ENCODE peak calls at places on chromosomes 4 and X, in nine cellular contexts. One of them, this sample, is unnamed.

GRCh38 chr4:113745724-113746123 is 15.8 kb downstream of the CAMK2D start:
- DNase-seq in posterior cingulate gyrus: no peak
- DNase-seq in activated B cell treated with CpG ODN at 0.5 μM for 24 hours: no peak
- DNase-seq in activated T-cell treated with anti-CD3 and anti-CD28 coated beads for 1 hour: no peak
- DNase-seq in small intestine: no peak
- DNase-seq in NCI-H1694 treated with DMSO at 0.1 percent for 48 hours: no peak
- DNase-seq in substantia nigra: no peak
- DNase-seq in C1 segment of cervical spinal cord: no peak
- DNase-seq in Calu3: no peak
- DNase-seq in this sample: no peak

GRCh38 chr4:32689520-32689919 is 1969.4 kb downstream of the PCDH7 start:
- DNase-seq in posterior cingulate gyrus: no peak
- DNase-seq in activated B cell treated with CpG ODN at 0.5 μM for 24 hours: no peak
- DNase-seq in activated T-cell treated with anti-CD3 and anti-CD28 coated beads for 1 hour: no peak
- DNase-seq in small intestine: no peak
- DNase-seq in NCI-H1694 treated with DMSO at 0.1 percent for 48 hours: no peak
- DNase-seq in substantia nigra: no peak
- DNase-seq in C1 segment of cervical spinal cord: no peak
- DNase-seq in Calu3: no peak
- DNase-seq in this sample: no peak

GRCh38 chr4:17809667-17810066 is 890 bp downstream of the DCAF16 start:
- DNase-seq in posterior cingulate gyrus: no peak
- DNase-seq in activated B cell treated with CpG ODN at 0.5 μM for 24 hours: no peak
- DNase-seq in activated T-cell treated with anti-CD3 and anti-CD28 coated beads for 1 hour: no peak
- DNase-seq in small intestine: peak; percentile 9
- DNase-seq in NCI-H1694 treated with DMSO at 0.1 percent for 48 hours: no peak
- DNase-seq in substantia nigra: no peak
- DNase-seq in C1 segment of cervical spinal cord: no peak
- DNase-seq in Calu3: no peak
- DNase-seq in this sample: no peak

GRCh38 chr4:10584042-10584441 is 100.5 kb downstream of the CLNK start:
- DNase-seq in posterior cingulate gyrus: no peak
- DNase-seq in activated B cell treated with CpG ODN at 0.5 μM for 24 hours: no peak
- DNase-seq in activated T-cell treated with anti-CD3 and anti-CD28 coated beads for 1 hour: no peak
- DNase-seq in small intestine: peak; percentile 76
- DNase-seq in NCI-H1694 treated with DMSO at 0.1 percent for 48 hours: no peak
- DNase-seq in substantia nigra: no peak
- DNase-seq in C1 segment of cervical spinal cord: no peak
- DNase-seq in Calu3: peak; percentile 32
- DNase-seq in this sample: no peak

GRCh38 chrX:87583679-87584078 is 66.1 kb downstream of the KLHL4 start:
- DNase-seq in posterior cingulate gyrus: no peak
- DNase-seq in activated B cell treated with CpG ODN at 0.5 μM for 24 hours: no peak
- DNase-seq in activated T-cell treated with anti-CD3 and anti-CD28 coated beads for 1 hour: no peak
- DNase-seq in small intestine: no peak
- DNase-seq in NCI-H1694 treated with DMSO at 0.1 percent for 48 hours: peak; percentile 2
- DNase-seq in substantia nigra: no peak
- DNase-seq in C1 segment of cervical spinal cord: no peak
- DNase-seq in Calu3: peak; percentile 1
- DNase-seq in this sample: no peak

GRCh38 chrX:133364201-133364600 is 51.1 kb downstream of the GPC4 start:
- DNase-seq in posterior cingulate gyrus: no peak
- DNase-seq in activated B cell treated with CpG ODN at 0.5 μM for 24 hours: no peak
- DNase-seq in activated T-cell treated with anti-CD3 and anti-CD28 coated beads for 1 hour: no peak
- DNase-seq in small intestine: no peak
- DNase-seq in NCI-H1694 treated with DMSO at 0.1 percent for 48 hours: no peak
- DNase-seq in substantia nigra: no peak
- DNase-seq in C1 segment of cervical spinal cord: no peak
- DNase-seq in Calu3: no peak
- DNase-seq in this sample: no peak

GRCh38 chr4:139453041-139453370 is 915 bp upstream of the RAB33B start:
- DNase-seq in posterior cingulate gyrus: no peak
- DNase-seq in activated B cell treated with CpG ODN at 0.5 μM for 24 hours: no peak
- DNase-seq in activated T-cell treated with anti-CD3 and anti-CD28 coated beads for 1 hour: peak; percentile 50
- DNase-seq in small intestine: peak; percentile 87
- DNase-seq in NCI-H1694 treated with DMSO at 0.1 percent for 48 hours: peak; percentile 74
- DNase-seq in substantia nigra: no peak
- DNase-seq in C1 segment of cervical spinal cord: no peak
- DNase-seq in Calu3: peak; percentile 60
- DNase-seq in this sample: no peak

GRCh38 chr4:184763150-184763780 is 29.4 kb upstream of the CENPU start:
- DNase-seq in posterior cingulate gyrus: no peak
- DNase-seq in activated B cell treated with CpG ODN at 0.5 μM for 24 hours: no peak
- DNase-seq in activated T-cell treated with anti-CD3 and anti-CD28 coated beads for 1 hour: no peak
- DNase-seq in small intestine: no peak
- DNase-seq in NCI-H1694 treated with DMSO at 0.1 percent for 48 hours: no peak
- DNase-seq in substantia nigra: no peak
- DNase-seq in C1 segment of cervical spinal cord: no peak
- DNase-seq in Calu3: no peak
- DNase-seq in this sample: no peak

GRCh38 chr4:15921592-15921932 is 17.0 kb downstream of the FGFBP1 start:
- DNase-seq in posterior cingulate gyrus: no peak
- DNase-seq in activated B cell treated with CpG ODN at 0.5 μM for 24 hours: no peak
- DNase-seq in activated T-cell treated with anti-CD3 and anti-CD28 coated beads for 1 hour: no peak
- DNase-seq in small intestine: no peak
- DNase-seq in NCI-H1694 treated with DMSO at 0.1 percent for 48 hours: no peak
- DNase-seq in substantia nigra: no peak
- DNase-seq in C1 segment of cervical spinal cord: no peak
- DNase-seq in Calu3: no peak
- DNase-seq in this sample: no peak

GRCh38 chr4:132332932-132333722 is 816.0 kb upstream of the PCDH10 start:
- DNase-seq in posterior cingulate gyrus: no peak
- DNase-seq in activated B cell treated with CpG ODN at 0.5 μM for 24 hours: no peak
- DNase-seq in activated T-cell treated with anti-CD3 and anti-CD28 coated beads for 1 hour: no peak
- DNase-seq in small intestine: peak; percentile 1
- DNase-seq in NCI-H1694 treated with DMSO at 0.1 percent for 48 hours: no peak
- DNase-seq in substantia nigra: no peak
- DNase-seq in C1 segment of cervical spinal cord: no peak
- DNase-seq in Calu3: no peak
- DNase-seq in this sample: no peak

GRCh38 chrX:130746709-130747347 is 156.2 kb downstream of the ENOX2 start:
- DNase-seq in posterior cingulate gyrus: no peak
- DNase-seq in activated B cell treated with CpG ODN at 0.5 μM for 24 hours: no peak
- DNase-seq in activated T-cell treated with anti-CD3 and anti-CD28 coated beads for 1 hour: no peak
- DNase-seq in small intestine: no peak
- DNase-seq in NCI-H1694 treated with DMSO at 0.1 percent for 48 hours: no peak
- DNase-seq in substantia nigra: no peak
- DNase-seq in C1 segment of cervical spinal cord: no peak
- DNase-seq in Calu3: no peak
- DNase-seq in this sample: no peak

GRCh38 chr4:4443821-4444220 is 56.9 kb downstream of the NSG1 start:
- DNase-seq in posterior cingulate gyrus: no peak
- DNase-seq in activated B cell treated with CpG ODN at 0.5 μM for 24 hours: no peak
- DNase-seq in activated T-cell treated with anti-CD3 and anti-CD28 coated beads for 1 hour: no peak
- DNase-seq in small intestine: no peak
- DNase-seq in NCI-H1694 treated with DMSO at 0.1 percent for 48 hours: no peak
- DNase-seq in substantia nigra: no peak
- DNase-seq in C1 segment of cervical spinal cord: no peak
- DNase-seq in Calu3: no peak
- DNase-seq in this sample: no peak

GRCh38 chr4:86233681-86234080 is 126.2 kb downstream of the MAPK10 start:
- DNase-seq in posterior cingulate gyrus: no peak
- DNase-seq in activated B cell treated with CpG ODN at 0.5 μM for 24 hours: no peak
- DNase-seq in activated T-cell treated with anti-CD3 and anti-CD28 coated beads for 1 hour: no peak
- DNase-seq in small intestine: no peak
- DNase-seq in NCI-H1694 treated with DMSO at 0.1 percent for 48 hours: no peak
- DNase-seq in substantia nigra: no peak
- DNase-seq in C1 segment of cervical spinal cord: no peak
- DNase-seq in Calu3: no peak
- DNase-seq in this sample: no peak

GRCh38 chr4:41638806-41639205 is 100.8 kb downstream of the LIMCH1 start:
- DNase-seq in posterior cingulate gyrus: no peak
- DNase-seq in activated B cell treated with CpG ODN at 0.5 μM for 24 hours: no peak
- DNase-seq in activated T-cell treated with anti-CD3 and anti-CD28 coated beads for 1 hour: no peak
- DNase-seq in small intestine: no peak
- DNase-seq in NCI-H1694 treated with DMSO at 0.1 percent for 48 hours: no peak
- DNase-seq in substantia nigra: no peak
- DNase-seq in C1 segment of cervical spinal cord: no peak
- DNase-seq in Calu3: no peak
- DNase-seq in this sample: no peak

GRCh38 chrX:144709841-144710240 is 537.5 kb upstream of the SPANXN1 start:
- DNase-seq in posterior cingulate gyrus: no peak
- DNase-seq in activated B cell treated with CpG ODN at 0.5 μM for 24 hours: no peak
- DNase-seq in activated T-cell treated with anti-CD3 and anti-CD28 coated beads for 1 hour: no peak
- DNase-seq in small intestine: no peak
- DNase-seq in NCI-H1694 treated with DMSO at 0.1 percent for 48 hours: no peak
- DNase-seq in substantia nigra: no peak
- DNase-seq in C1 segment of cervical spinal cord: no peak
- DNase-seq in Calu3: no peak
- DNase-seq in this sample: no peak

GRCh38 chr4:103754844-103755243 is 35.1 kb upstream of the TACR3 start:
- DNase-seq in posterior cingulate gyrus: no peak
- DNase-seq in activated B cell treated with CpG ODN at 0.5 μM for 24 hours: no peak
- DNase-seq in activated T-cell treated with anti-CD3 and anti-CD28 coated beads for 1 hour: no peak
- DNase-seq in small intestine: no peak
- DNase-seq in NCI-H1694 treated with DMSO at 0.1 percent for 48 hours: no peak
- DNase-seq in substantia nigra: no peak
- DNase-seq in C1 segment of cervical spinal cord: no peak
- DNase-seq in Calu3: peak; percentile 53
- DNase-seq in this sample: no peak

GRCh38 chr4:100246697-100247096 is 56.4 kb upstream of the DDIT4L start:
- DNase-seq in posterior cingulate gyrus: no peak
- DNase-seq in activated B cell treated with CpG ODN at 0.5 μM for 24 hours: no peak
- DNase-seq in activated T-cell treated with anti-CD3 and anti-CD28 coated beads for 1 hour: no peak
- DNase-seq in small intestine: no peak
- DNase-seq in NCI-H1694 treated with DMSO at 0.1 percent for 48 hours: no peak
- DNase-seq in substantia nigra: no peak
- DNase-seq in C1 segment of cervical spinal cord: no peak
- DNase-seq in Calu3: no peak
- DNase-seq in this sample: no peak

GRCh38 chr4:148845609-148846008 is 403.4 kb upstream of the NR3C2 start:
- DNase-seq in posterior cingulate gyrus: no peak
- DNase-seq in activated B cell treated with CpG ODN at 0.5 μM for 24 hours: no peak
- DNase-seq in activated T-cell treated with anti-CD3 and anti-CD28 coated beads for 1 hour: no peak
- DNase-seq in small intestine: no peak
- DNase-seq in NCI-H1694 treated with DMSO at 0.1 percent for 48 hours: no peak
- DNase-seq in substantia nigra: no peak
- DNase-seq in C1 segment of cervical spinal cord: no peak
- DNase-seq in Calu3: no peak
- DNase-seq in this sample: no peak

GRCh38 chr4:44448548-44449443 is at the start of gene KCTD8:
- DNase-seq in posterior cingulate gyrus: peak; percentile 89
- DNase-seq in activated B cell treated with CpG ODN at 0.5 μM for 24 hours: peak; percentile 42
- DNase-seq in activated T-cell treated with anti-CD3 and anti-CD28 coated beads for 1 hour: peak; percentile 13
- DNase-seq in small intestine: peak; percentile 52
- DNase-seq in NCI-H1694 treated with DMSO at 0.1 percent for 48 hours: peak; percentile 86
- DNase-seq in substantia nigra: peak; percentile 85
- DNase-seq in C1 segment of cervical spinal cord: peak; percentile 93
- DNase-seq in Calu3: peak; percentile 37
- DNase-seq in this sample: peak; percentile 95

GRCh38 chr4:128225148-128225547 is 62.5 kb downstream of the PGRMC2 start:
- DNase-seq in posterior cingulate gyrus: no peak
- DNase-seq in activated B cell treated with CpG ODN at 0.5 μM for 24 hours: no peak
- DNase-seq in activated T-cell treated with anti-CD3 and anti-CD28 coated beads for 1 hour: no peak
- DNase-seq in small intestine: no peak
- DNase-seq in NCI-H1694 treated with DMSO at 0.1 percent for 48 hours: peak; percentile 9
- DNase-seq in substantia nigra: no peak
- DNase-seq in C1 segment of cervical spinal cord: no peak
- DNase-seq in Calu3: peak; percentile 5
- DNase-seq in this sample: no peak

GRCh38 chr4:23504094-23504493 is 385.8 kb downstream of the PPARGC1A start:
- DNase-seq in posterior cingulate gyrus: no peak
- DNase-seq in activated B cell treated with CpG ODN at 0.5 μM for 24 hours: no peak
- DNase-seq in activated T-cell treated with anti-CD3 and anti-CD28 coated beads for 1 hour: no peak
- DNase-seq in small intestine: no peak
- DNase-seq in NCI-H1694 treated with DMSO at 0.1 percent for 48 hours: no peak
- DNase-seq in substantia nigra: no peak
- DNase-seq in C1 segment of cervical spinal cord: no peak
- DNase-seq in Calu3: no peak
- DNase-seq in this sample: no peak

GRCh38 chr4:106210021-106210420 is 106.0 kb downstream of the TBCK start:
- DNase-seq in posterior cingulate gyrus: no peak
- DNase-seq in activated B cell treated with CpG ODN at 0.5 μM for 24 hours: no peak
- DNase-seq in activated T-cell treated with anti-CD3 and anti-CD28 coated beads for 1 hour: no peak
- DNase-seq in small intestine: no peak
- DNase-seq in NCI-H1694 treated with DMSO at 0.1 percent for 48 hours: no peak
- DNase-seq in substantia nigra: no peak
- DNase-seq in C1 segment of cervical spinal cord: no peak
- DNase-seq in Calu3: no peak
- DNase-seq in this sample: no peak

GRCh38 chrX:78037881-78038280 is 66.2 kb upstream of the PGK1 start:
- DNase-seq in posterior cingulate gyrus: no peak
- DNase-seq in activated B cell treated with CpG ODN at 0.5 μM for 24 hours: no peak
- DNase-seq in activated T-cell treated with anti-CD3 and anti-CD28 coated beads for 1 hour: no peak
- DNase-seq in small intestine: no peak
- DNase-seq in NCI-H1694 treated with DMSO at 0.1 percent for 48 hours: no peak
- DNase-seq in substantia nigra: no peak
- DNase-seq in C1 segment of cervical spinal cord: no peak
- DNase-seq in Calu3: no peak
- DNase-seq in this sample: no peak

GRCh38 chr4:6507345-6507744 is 34.9 kb upstream of the PPP2R2C start:
- DNase-seq in posterior cingulate gyrus: no peak
- DNase-seq in activated B cell treated with CpG ODN at 0.5 μM for 24 hours: no peak
- DNase-seq in activated T-cell treated with anti-CD3 and anti-CD28 coated beads for 1 hour: no peak
- DNase-seq in small intestine: no peak
- DNase-seq in NCI-H1694 treated with DMSO at 0.1 percent for 48 hours: no peak
- DNase-seq in substantia nigra: no peak
- DNase-seq in C1 segment of cervical spinal cord: no peak
- DNase-seq in Calu3: no peak
- DNase-seq in this sample: no peak

GRCh38 chrX:21738145-21738949 is 19.6 kb downstream of the SMPX start:
- DNase-seq in posterior cingulate gyrus: no peak
- DNase-seq in activated B cell treated with CpG ODN at 0.5 μM for 24 hours: no peak
- DNase-seq in activated T-cell treated with anti-CD3 and anti-CD28 coated beads for 1 hour: no peak
- DNase-seq in small intestine: no peak
- DNase-seq in NCI-H1694 treated with DMSO at 0.1 percent for 48 hours: no peak
- DNase-seq in substantia nigra: no peak
- DNase-seq in C1 segment of cervical spinal cord: no peak
- DNase-seq in Calu3: no peak
- DNase-seq in this sample: no peak

GRCh38 chr4:153465922-153466636 is at the start of gene TMEM131L:
- DNase-seq in posterior cingulate gyrus: peak; percentile 48
- DNase-seq in activated B cell treated with CpG ODN at 0.5 μM for 24 hours: peak; percentile 67
- DNase-seq in activated T-cell treated with anti-CD3 and anti-CD28 coated beads for 1 hour: no peak
- DNase-seq in small intestine: peak; percentile 71
- DNase-seq in NCI-H1694 treated with DMSO at 0.1 percent for 48 hours: peak; percentile 58
- DNase-seq in substantia nigra: peak; percentile 51
- DNase-seq in C1 segment of cervical spinal cord: peak; percentile 60
- DNase-seq in Calu3: peak; percentile 50
- DNase-seq in this sample: peak; percentile 22

GRCh38 chr4:7547368-7548040 is 112.8 kb upstream of the PSAPL1 start:
- DNase-seq in posterior cingulate gyrus: no peak
- DNase-seq in activated B cell treated with CpG ODN at 0.5 μM for 24 hours: no peak
- DNase-seq in activated T-cell treated with anti-CD3 and anti-CD28 coated beads for 1 hour: no peak
- DNase-seq in small intestine: no peak
- DNase-seq in NCI-H1694 treated with DMSO at 0.1 percent for 48 hours: peak; percentile 76
- DNase-seq in substantia nigra: no peak
- DNase-seq in C1 segment of cervical spinal cord: no peak
- DNase-seq in Calu3: no peak
- DNase-seq in this sample: no peak

GRCh38 chr4:145891958-145892357 is 46.7 kb downstream of the ZNF827 start:
- DNase-seq in posterior cingulate gyrus: no peak
- DNase-seq in activated B cell treated with CpG ODN at 0.5 μM for 24 hours: no peak
- DNase-seq in activated T-cell treated with anti-CD3 and anti-CD28 coated beads for 1 hour: no peak
- DNase-seq in small intestine: no peak
- DNase-seq in NCI-H1694 treated with DMSO at 0.1 percent for 48 hours: no peak
- DNase-seq in substantia nigra: no peak
- DNase-seq in C1 segment of cervical spinal cord: no peak
- DNase-seq in Calu3: no peak
- DNase-seq in this sample: no peak

GRCh38 chr4:147793569-147793968 is 61.7 kb downstream of the ARHGAP10 start:
- DNase-seq in posterior cingulate gyrus: no peak
- DNase-seq in activated B cell treated with CpG ODN at 0.5 μM for 24 hours: no peak
- DNase-seq in activated T-cell treated with anti-CD3 and anti-CD28 coated beads for 1 hour: no peak
- DNase-seq in small intestine: peak; percentile 78
- DNase-seq in NCI-H1694 treated with DMSO at 0.1 percent for 48 hours: no peak
- DNase-seq in substantia nigra: no peak
- DNase-seq in C1 segment of cervical spinal cord: no peak
- DNase-seq in Calu3: no peak
- DNase-seq in this sample: no peak

GRCh38 chrX:41952102-41952501 is 28.7 kb upstream of the CASK start:
- DNase-seq in posterior cingulate gyrus: no peak
- DNase-seq in activated B cell treated with CpG ODN at 0.5 μM for 24 hours: no peak
- DNase-seq in activated T-cell treated with anti-CD3 and anti-CD28 coated beads for 1 hour: no peak
- DNase-seq in small intestine: no peak
- DNase-seq in NCI-H1694 treated with DMSO at 0.1 percent for 48 hours: no peak
- DNase-seq in substantia nigra: no peak
- DNase-seq in C1 segment of cervical spinal cord: no peak
- DNase-seq in Calu3: peak; percentile 20
- DNase-seq in this sample: no peak

GRCh38 chrX:39757971-39758370 is 339.8 kb downstream of the BCOR start:
- DNase-seq in posterior cingulate gyrus: no peak
- DNase-seq in activated B cell treated with CpG ODN at 0.5 μM for 24 hours: no peak
- DNase-seq in activated T-cell treated with anti-CD3 and anti-CD28 coated beads for 1 hour: no peak
- DNase-seq in small intestine: no peak
- DNase-seq in NCI-H1694 treated with DMSO at 0.1 percent for 48 hours: no peak
- DNase-seq in substantia nigra: no peak
- DNase-seq in C1 segment of cervical spinal cord: no peak
- DNase-seq in Calu3: no peak
- DNase-seq in this sample: no peak

This sample was measured in cerebellum.